ENCODE peak calls at places on chromosomes 3 and 15, in eight cellular contexts. G, V, T, D, C, W, Y and M are unnamed samples.

GRCh38 chr3:194964809-194965208 is 279.1 kb downstream of the FAM43A start:
- DNase-seq in G (no peak), Y (no peak), W (no peak), V (no peak), T (no peak), D (no peak), C (no peak), M (no peak)

GRCh38 chr15:90902996-90903732 is at the start of gene MAN2A2:
- DNase-seq in T (peak), V (peak), W (peak), Y (peak), G (peak), D (peak), C (peak), M (no peak)

GRCh38 chr15:30889231-30889630 is 14.5 kb upstream of the FAN1 start:
- DNase-seq in D (no peak), Y (no peak), V (no peak), T (no peak), W (no peak), G (no peak), C (no peak), M (no peak)

GRCh38 chr3:133962879-133963278 is 66.8 kb downstream of the SLCO2A1 start:
- DNase-seq in T (no peak), V (no peak), C (peak), D (no peak), G (peak), Y (no peak), W (no peak), M (no peak)

GRCh38 chr3:119323401-119324107 is 29.4 kb downstream of the ARHGAP31 start:
- DNase-seq in V (no peak), W (peak), Y (no peak), T (no peak), G (no peak), C (no peak), D (no peak), M (no peak)

GRCh38 chr3:79032686-79033318 is 735.0 kb downstream of the ROBO1 start:
- DNase-seq in V (no peak), G (peak), Y (no peak), D (peak), T (no peak), C (no peak), W (no peak), M (no peak)

GRCh38 chr3:170499562-170500156 is 81.0 kb downstream of the CLDN11 start:
- DNase-seq in T (no peak), C (no peak), D (peak), V (no peak), W (peak), G (peak), Y (no peak), M (no peak)

GRCh38 chr3:94305835-94306685 is 243.2 kb downstream of the NSUN3 start:
- DNase-seq in G (no peak), Y (no peak), T (peak), V (no peak), C (no peak), D (no peak), W (no peak), M (no peak)

GRCh38 chr3:130609580-130609979 is 92.6 kb downstream of the COL6A6 start:
- DNase-seq in C (no peak), D (no peak), V (no peak), T (no peak), W (no peak), G (peak), Y (no peak), M (no peak)

GRCh38 chr15:68224546-68225250 is 4.8 kb downstream of the CLN6 start:
- DNase-seq in T (no peak), G (no peak), V (no peak), C (peak), D (no peak), Y (no peak), W (no peak), M (peak)

GRCh38 chr3:130850044-130850797 is 43.7 kb upstream of the ATP2C1 start:
- DNase-seq in Y (no peak), V (no peak), T (no peak), W (peak), G (peak), D (no peak), C (no peak), M (no peak)

GRCh38 chr15:79635897-79636596 is 203.9 kb downstream of the MINAR1 start:
- DNase-seq in G (no peak), D (no peak), T (no peak), C (no peak), V (no peak), Y (no peak), W (no peak), M (no peak)

GRCh38 chr3:187976361-187976900 is 177.5 kb upstream of the LPP start:
- DNase-seq in D (no peak), V (no peak), C (no peak), Y (no peak), T (no peak), G (no peak), W (no peak), M (no peak)

GRCh38 chr3:181838940-181839914 is 127.5 kb downstream of the SOX2 start:
- DNase-seq in D (no peak), V (peak), W (no peak), Y (no peak), C (no peak), T (no peak), G (no peak), M (no peak)

GRCh38 chr3:119359476-119359998 is 65.4 kb downstream of the ARHGAP31 start:
- DNase-seq in W (no peak), G (no peak), V (no peak), C (no peak), Y (no peak), T (no peak), D (no peak), M (no peak)

GRCh38 chr3:182633206-182633605 is 160.1 kb upstream of the ATP11B start:
- DNase-seq in D (no peak), G (no peak), W (no peak), Y (no peak), C (no peak), T (no peak), V (no peak), M (no peak)

GRCh38 chr15:74826372-74826819 is at the start of gene CPLX3:
- DNase-seq in G (no peak), W (peak), V (peak), T (peak), D (peak), C (no peak), Y (no peak), M (no peak)

GRCh38 chr15:99408236-99409096 is 157.2 kb downstream of the LRRC28 start:
- DNase-seq in G (peak), D (no peak), W (peak), V (no peak), T (no peak), Y (no peak), C (peak), M (no peak)

GRCh38 chr3:39485547-39485946 is 18.1 kb downstream of the MOBP start:
- DNase-seq in V (no peak), Y (peak), D (no peak), C (no peak), T (no peak), G (no peak), W (peak), M (no peak)

GRCh38 chr3:10495003-10495402 is 10.4 kb downstream of the ATP2B2 start:
- DNase-seq in T (no peak), W (peak), V (no peak), C (no peak), G (peak), D (no peak), Y (no peak), M (no peak)

GRCh38 chr15:92140802-92141201 is 252.9 kb upstream of the ST8SIA2 start:
- DNase-seq in D (no peak), W (no peak), T (no peak), G (no peak), C (peak), V (no peak), Y (no peak), M (no peak)

GRCh38 chr3:185629554-185630181 is 43.6 kb downstream of the SENP2 start:
- DNase-seq in G (no peak), T (no peak), Y (no peak), V (no peak), W (no peak), D (no peak), C (no peak), M (no peak)

DNA sequence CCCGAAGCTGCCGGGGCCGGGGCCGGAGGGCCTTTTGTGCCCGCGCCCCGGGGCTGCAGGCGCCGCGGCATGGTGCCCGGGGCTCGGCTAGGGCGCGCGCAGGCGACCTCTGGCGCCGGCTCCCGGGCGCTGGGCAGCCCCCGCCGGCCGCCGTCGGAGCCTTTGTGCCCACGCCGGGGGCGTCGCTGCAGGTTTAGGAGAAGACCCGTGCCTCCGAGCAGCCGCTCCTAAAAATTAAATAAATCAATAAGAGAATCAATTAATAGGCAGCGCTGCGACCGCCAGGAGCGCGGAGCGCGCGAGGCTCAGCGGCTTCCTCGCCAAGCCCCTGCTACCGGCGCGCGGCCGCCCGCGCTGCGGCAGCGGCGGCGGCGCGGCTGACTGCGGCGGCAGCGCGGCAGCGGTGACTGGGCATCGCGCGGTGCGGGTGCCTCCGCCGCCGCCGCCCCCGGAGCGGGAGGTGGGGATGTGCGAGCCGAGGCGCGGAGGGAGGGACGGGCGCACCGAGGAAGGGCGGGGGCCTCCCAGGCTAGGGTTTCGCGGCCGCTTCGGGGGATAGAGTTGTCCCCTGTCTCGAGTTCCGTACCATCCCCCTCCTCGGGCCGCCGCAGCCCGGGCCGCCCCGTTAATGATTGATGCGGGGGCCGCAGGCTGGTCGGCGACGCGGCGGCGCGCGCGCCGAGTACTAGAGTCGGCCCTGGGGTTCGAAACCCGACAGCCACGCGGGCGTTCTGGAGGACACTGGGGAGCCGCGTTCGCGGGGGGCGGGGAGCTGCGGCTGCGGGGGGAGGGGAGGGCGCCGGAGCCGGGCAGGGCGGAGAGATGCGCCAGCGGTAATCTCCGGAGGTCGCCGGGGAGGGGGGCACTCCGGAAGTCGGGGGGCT is at the start of gene PAQR9:
- DNase-seq in D (peak), V (peak), T (peak), G (peak), W (no peak), C (no peak), Y (peak), M (no peak)
- TF ChIP-seq CTCF in D (no peak), V (no peak), T (no peak), G (no peak), W (no peak), C (no peak), Y (no peak), M (no peak)

DNA sequence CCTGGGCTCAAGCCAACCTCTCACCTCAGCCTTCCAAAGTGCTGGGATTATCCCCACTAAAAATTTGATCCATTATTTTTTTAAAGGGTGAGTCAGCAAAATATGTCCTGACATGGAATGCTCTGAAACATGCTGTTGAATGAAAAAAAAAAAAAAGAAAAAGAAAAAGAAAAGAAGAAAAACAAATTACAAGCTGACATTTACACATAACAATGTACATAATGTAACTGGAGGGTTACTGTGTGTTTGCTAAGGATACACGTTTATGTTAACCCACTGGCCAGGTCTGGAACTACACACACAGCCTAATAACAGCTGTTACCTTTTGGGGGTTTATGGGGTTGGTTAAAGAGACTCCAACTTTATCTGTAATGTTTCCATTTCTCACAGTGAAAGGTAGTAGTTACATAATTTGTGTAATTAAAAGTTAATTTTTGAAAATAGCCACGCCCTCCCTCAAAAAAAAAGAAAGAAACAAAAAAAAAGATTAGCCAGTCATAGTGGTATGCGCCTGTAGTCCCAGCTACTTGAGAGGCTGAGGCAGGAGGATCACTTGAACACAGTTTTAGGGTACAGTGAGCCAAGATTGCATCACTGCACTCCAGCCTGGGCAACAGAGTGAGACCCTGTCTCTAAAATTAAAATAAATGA is 3.1 kb upstream of the MESP2 start:
- DNase-seq in W (no peak), C (no peak), G (peak), Y (no peak), V (no peak), T (no peak), D (no peak), M (no peak)
- TF ChIP-seq CTCF in W (no peak), C (no peak), G (peak), Y (no peak), V (peak), T (peak), D (peak), M (no peak)

DNA sequence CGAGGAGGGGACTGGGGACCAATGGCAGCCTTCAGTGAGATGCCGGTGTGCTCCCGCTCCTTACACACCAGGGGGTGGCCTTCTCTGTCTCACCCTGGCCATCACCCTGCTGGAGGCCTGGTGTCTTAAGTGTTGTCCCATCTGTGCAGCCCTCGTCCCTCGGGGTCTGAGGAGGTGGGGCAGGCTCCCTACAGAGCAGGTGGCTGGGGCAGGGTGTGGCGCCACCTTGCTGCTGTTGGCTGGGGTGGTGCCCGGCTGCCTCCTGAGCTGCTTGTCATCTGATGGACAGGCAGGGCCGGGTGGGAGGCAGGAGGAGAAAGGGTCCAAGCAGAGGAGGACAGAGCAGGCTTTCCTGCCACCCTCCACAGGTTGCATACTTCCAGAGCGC is 25.9 kb downstream of the PTPN23 start:
- DNase-seq in V (no peak), T (no peak), W (no peak), Y (no peak), D (no peak), G (no peak), C (peak), M (no peak)
- TF ChIP-seq CTCF in V (no peak), T (no peak), W (no peak), Y (no peak), D (no peak), G (no peak), C (no peak), M (no peak)

GRCh38 chr3:7545334-7545733 is 684.4 kb downstream of the GRM7 start:
- DNase-seq in T (no peak), C (no peak), W (no peak), V (no peak), D (no peak), G (no peak), Y (no peak), M (no peak)

GRCh38 chr3:7543294-7543693 is 682.4 kb downstream of the GRM7 start:
- DNase-seq in T (no peak), Y (no peak), G (no peak), V (no peak), W (no peak), D (no peak), C (no peak), M (no peak)

GRCh38 chr3:7547826-7548225 is 686.9 kb downstream of the GRM7 start:
- DNase-seq in G (no peak), W (no peak), D (no peak), V (no peak), T (no peak), Y (no peak), C (no peak), M (no peak)

GRCh38 chr3:7546219-7546618 is 685.3 kb downstream of the GRM7 start:
- DNase-seq in T (no peak), Y (no peak), W (peak), V (no peak), G (peak), D (no peak), C (no peak), M (no peak)
- TF ChIP-seq CTCF in T (no peak), Y (no peak), W (no peak), V (no peak), G (no peak), D (no peak), C (no peak), M (no peak)

DNA sequence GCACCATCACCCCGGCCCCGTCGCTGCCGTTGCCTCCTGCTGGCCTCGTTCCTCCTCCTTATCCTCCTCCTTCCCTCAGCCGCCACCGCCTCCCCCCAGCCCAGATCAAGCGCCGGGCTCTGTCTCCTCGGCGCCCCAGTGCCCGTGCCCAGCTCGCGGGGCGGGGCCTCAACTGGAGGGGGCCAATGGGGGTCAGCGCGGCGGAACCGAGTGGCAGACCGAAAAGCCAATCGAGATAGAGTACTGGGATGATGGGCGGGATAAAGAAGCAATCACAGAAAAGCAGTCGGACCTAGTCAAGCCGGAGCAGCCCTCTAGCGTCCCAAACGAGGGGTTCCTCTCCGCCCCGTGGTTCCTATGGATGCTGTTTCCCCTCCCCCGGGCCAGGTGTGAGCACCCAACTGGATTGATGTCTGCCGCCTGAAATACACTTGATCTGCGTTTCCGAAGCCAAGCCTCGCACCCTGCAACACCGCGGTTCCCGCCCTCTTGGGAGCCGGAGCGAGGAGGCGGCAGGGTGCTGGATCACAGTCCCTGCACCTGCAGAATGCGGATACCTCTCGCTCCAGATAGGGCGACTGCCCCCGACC is at the start of gene FRMD5:
- DNase-seq in T (peak), W (peak), Y (peak), G (peak), C (peak), V (peak), D (peak), M (peak)
- TF ChIP-seq CTCF in T (peak), W (no peak), Y (peak), G (peak), C (no peak), V (peak), D (peak), M (no peak)